ENCODE peak calls at places on chromosomes 3 and 15, in six cellular contexts. U is iPS DF 19.7, Z is hippocampal formation, S is fibroblast of lung, F is lower leg skin, V is HT1080. Q is an unnamed sample.

GRCh38 chr15:92624401-92624991 is 31.1 kb downstream of the FAM174B start:
- DNase-seq in V (no peak), F (peak; percentile 92), S (no peak), Z (peak; percentile 84), U (no peak), Q (no peak)

GRCh38 chr15:83653639-83654378 is at the start of gene ADAMTSL3:
- DNase-seq in V (no peak), Z (peak; percentile 65), S (peak; percentile 51), F (peak; percentile 90), U (no peak), Q (peak; percentile 31)

GRCh38 chr3:98812851-98813374 is 49.8 kb downstream of the ST3GAL6 start:
- DNase-seq in V (no peak), S (peak; percentile 66), Z (no peak), U (no peak), F (no peak), Q (no peak)

GRCh38 chr15:89486726-89487050 is 9.7 kb downstream of the RHCG start:
- DNase-seq in S (no peak), V (no peak), Z (no peak), U (no peak), F (no peak), Q (no peak)

GRCh38 chr3:105527949-105528348 is 161.2 kb downstream of the ALCAM start:
- DNase-seq in U (no peak), F (no peak), V (peak; percentile 82), S (peak; percentile 38), Z (no peak), Q (no peak)

GRCh38 chr3:27960133-27960532 is 238.0 kb upstream of the EOMES start:
- DNase-seq in U (no peak), F (no peak), V (peak; percentile 70), S (peak; percentile 41), Z (no peak), Q (peak; percentile 74)

GRCh38 chr15:40928975-40929729 is at the start of gene DLL4:
- DNase-seq in V (peak; percentile 77), Z (no peak), F (no peak), U (no peak), S (peak; percentile 52), Q (no peak)

GRCh38 chr3:129597792-129598381 is 8.6 kb downstream of the PLXND1 start:
- DNase-seq in Z (peak; percentile 30), U (no peak), V (no peak), F (no peak), S (peak; percentile 27), Q (no peak)

GRCh38 chr15:92636401-92636949 is 19.1 kb downstream of the FAM174B start:
- DNase-seq in S (no peak), V (no peak), F (peak; percentile 61), U (no peak), Z (no peak), Q (no peak)

GRCh38 chr3:152331018-152331541 is 62.4 kb downstream of the MBNL1 start:
- DNase-seq in Z (no peak), U (no peak), S (peak; percentile 85), V (peak; percentile 93), F (no peak), Q (peak; percentile 83)

GRCh38 chr3:43161684-43162512 is 56.0 kb upstream of the POMGNT2 start:
- DNase-seq in S (peak; percentile 89), U (no peak), F (no peak), V (peak; percentile 55), Z (no peak), Q (peak; percentile 58)

GRCh38 chr15:43249236-43249635 is 17.5 kb downstream of the TGM5 start:
- DNase-seq in S (no peak), V (no peak), U (no peak), F (no peak), Z (no peak), Q (no peak)

GRCh38 chr3:189961525-189962161 is 159.1 kb downstream of the P3H2 start:
- DNase-seq in V (peak; percentile 88), Z (peak; percentile 71), F (peak; percentile 92), S (peak; percentile 80), U (no peak), Q (peak; percentile 72)

GRCh38 chr3:136036306-136036705 is 70.8 kb downstream of the PPP2R3A start:
- DNase-seq in Z (no peak), F (no peak), U (no peak), V (no peak), S (no peak), Q (no peak)

GRCh38 chr3:131535131-131535530 is 32.4 kb upstream of the MRPL3 start:
- DNase-seq in V (peak; percentile 39), S (peak; percentile 20), F (no peak), Z (no peak), U (no peak), Q (peak; percentile 64)

GRCh38 chr3:130529816-130530215 is 12.8 kb downstream of the COL6A6 start:
- DNase-seq in U (no peak), F (no peak), Z (no peak), V (no peak), S (no peak), Q (no peak)

GRCh38 chr3:63467392-63467791 is 185.1 kb upstream of the SNTN start:
- DNase-seq in S (no peak), Z (no peak), V (no peak), F (no peak), U (no peak), Q (no peak)

GRCh38 chr15:26771168-26771916 is 1.5 kb downstream of the GABRB3 start:
- DNase-seq in F (no peak), V (no peak), Z (peak; percentile 46), U (no peak), S (no peak), Q (no peak)

GRCh38 chr3:111763968-111764367 is 95.1 kb upstream of the PHLDB2 start:
- DNase-seq in F (no peak), Z (no peak), U (no peak), V (no peak), S (peak; percentile 77), Q (peak; percentile 68)

GRCh38 chr3:171199473-171199829 is 172.9 kb upstream of the SLC2A2 start:
- DNase-seq in S (no peak), V (no peak), U (no peak), Z (no peak), F (no peak), Q (no peak)

GRCh38 chr3:159733194-159733860 is 255.3 kb upstream of the IL12A start:
- DNase-seq in F (no peak), V (peak; percentile 81), S (peak; percentile 44), Z (no peak), U (no peak), Q (peak; percentile 27)

GRCh38 chr15:49855917-49856637 is 235.2 kb downstream of the DTWD1 start:
- DNase-seq in Z (no peak), S (peak; percentile 100), F (no peak), V (no peak), U (no peak), Q (peak; percentile 99)

GRCh38 chr3:86563358-86563970 is 427.5 kb downstream of the VGLL3 start:
- DNase-seq in S (peak; percentile 60), V (peak; percentile 23), U (no peak), Z (no peak), F (no peak), Q (peak; percentile 10)

GRCh38 chr15:100124936-100125626 is 216.7 kb downstream of the ADAMTS17 start:
- DNase-seq in V (no peak), S (no peak), Z (no peak), U (no peak), F (no peak), Q (no peak)

GRCh38 chr15:66072616-66073361 is 180.8 kb downstream of the MEGF11 start:
- DNase-seq in F (peak; percentile 63), S (no peak), V (peak; percentile 61), Z (no peak), U (no peak), Q (no peak)

GRCh38 chr15:25688166-25688565 is 175.0 kb downstream of the ATP10A start:
- DNase-seq in S (no peak), U (no peak), Z (no peak), V (no peak), F (no peak), Q (no peak)

GRCh38 chr15:39830166-39830565 is 47.5 kb upstream of the FSIP1 start:
- DNase-seq in U (no peak), S (no peak), V (no peak), F (no peak), Z (no peak), Q (no peak)

GRCh38 chr3:195129644-195130492 is 141.1 kb downstream of the XXYLT1 start:
- DNase-seq in F (no peak), S (no peak), Z (no peak), U (no peak), V (no peak), Q (no peak)

GRCh38 chr3:15102256-15102655 is 3.3 kb upstream of the RBSN start:
- DNase-seq in Z (peak; percentile 69), U (no peak), V (no peak), S (peak; percentile 72), F (peak; percentile 91), Q (no peak)

GRCh38 chr3:70985572-70985971 is 598.0 kb downstream of the FOXP1 start:
- DNase-seq in F (no peak), Z (no peak), U (no peak), V (no peak), S (no peak), Q (no peak)

GRCh38 chr15:25508369-25509002 is 69.7 kb upstream of the UBE3A start:
- DNase-seq in S (peak; percentile 55), U (no peak), Z (no peak), V (peak; percentile 69), F (no peak), Q (peak; percentile 21)

GRCh38 chr3:51977449-51978142 is 2.7 kb downstream of the ABHD14A start:
- DNase-seq in S (no peak), F (peak; percentile 78), Z (no peak), U (no peak), V (no peak), Q (no peak)

GRCh38 chr3:57999423-58000115 is 8.7 kb upstream of the FLNB start:
- DNase-seq in S (no peak), F (no peak), Z (no peak), V (no peak), U (no peak), Q (no peak)